ENCODE peak calls at places on chromosomes 16 and 17, in seven cellular contexts. Q, R, Z, S, M, G and P are unnamed samples.

GRCh38 chr17:61722398-61722797 is 131.4 kb upstream of the NACA2 start:
- DNase-seq in Z (no peak), Q (no peak), R (no peak), S (no peak), M (no peak), G (no peak), P (no peak)

GRCh38 chr17:20091161-20092029 is 82.2 kb downstream of the SPECC1 start:
- DNase-seq in G (no peak), R (no peak), Z (peak; percentile 45), M (no peak), S (no peak), Q (peak; percentile 80), P (peak; percentile 50)

GRCh38 chr16:30651124-30652004 is 604 bp downstream of the PRR14 start:
- DNase-seq in Q (peak; percentile 86), G (peak; percentile 64), S (peak; percentile 70), R (peak; percentile 79), Z (peak; percentile 74), M (peak; percentile 74), P (peak; percentile 82)

GRCh38 chr17:10305336-10306096 is 67.3 kb downstream of the MYH13 start:
- DNase-seq in Q (no peak), M (no peak), G (no peak), S (no peak), R (no peak), Z (no peak), P (no peak)

GRCh38 chr16:73319747-73320146 is 271.8 kb upstream of the ZFHX3 start:
- DNase-seq in Q (no peak), M (no peak), G (no peak), R (no peak), Z (no peak), S (no peak), P (no peak)

GRCh38 chr16:30349695-30350094 is 5.4 kb downstream of the CD2BP2 start:
- DNase-seq in M (peak; percentile 62), R (no peak), S (no peak), Q (no peak), Z (no peak), G (no peak), P (no peak)

GRCh38 chr16:19691161-19691850 is 26.7 kb downstream of the KNOP1 start:
- DNase-seq in Q (no peak), R (no peak), G (no peak), Z (no peak), M (no peak), S (no peak), P (peak; percentile 55)

GRCh38 chr17:63493411-63493810 is 16.6 kb downstream of the ACE start:
- DNase-seq in S (no peak), M (no peak), Q (no peak), R (no peak), Z (no peak), G (no peak), P (no peak)

GRCh38 chr17:67359960-67360817 is 6.2 kb downstream of the PSMD12 start:
- DNase-seq in S (peak; percentile 47), M (peak; percentile 34), Q (no peak), R (peak; percentile 30), Z (no peak), G (no peak), P (no peak)

GRCh38 chr17:13941781-13942180 is 127.5 kb upstream of the COX10 start:
- DNase-seq in G (no peak), S (no peak), Q (no peak), M (no peak), R (no peak), Z (no peak), P (no peak)

GRCh38 chr17:72699566-72699965 is 392.9 kb downstream of the SLC39A11 start:
- DNase-seq in G (no peak), Q (no peak), R (no peak), M (no peak), S (no peak), Z (no peak), P (no peak)

GRCh38 chr16:85426806-85427205 is 186.3 kb upstream of the GSE1 start:
- DNase-seq in M (no peak), S (no peak), Q (no peak), G (no peak), R (no peak), Z (no peak), P (peak; percentile 10)

GRCh38 chr16:637081-638018 is 1.2 kb upstream of the METTL26 start:
- DNase-seq in M (no peak), Z (peak; percentile 93), G (peak; percentile 87), Q (peak; percentile 94), S (peak; percentile 83), R (peak; percentile 83), P (peak; percentile 92)

GRCh38 chr17:32498362-32498761 is 11.6 kb downstream of the CDK5R1 start:
- DNase-seq in R (no peak), Q (peak; percentile 49), S (no peak), Z (no peak), M (no peak), G (no peak), P (no peak)

GRCh38 chr16:66446737-66447136 is 19.6 kb downstream of the BEAN1 start:
- DNase-seq in G (no peak), Q (peak; percentile 23), Z (no peak), M (no peak), S (no peak), R (no peak), P (no peak)

GRCh38 chr17:35160354-35161201 is 13.0 kb downstream of the UNC45B start:
- DNase-seq in Z (no peak), Q (peak; percentile 29), S (peak; percentile 43), R (peak; percentile 45), G (no peak), M (peak; percentile 78), P (no peak)

GRCh38 chr17:80047176-80047575 is 10.7 kb downstream of the CCDC40 start:
- DNase-seq in G (no peak), M (no peak), R (no peak), Z (no peak), S (no peak), Q (no peak), P (no peak)

GRCh38 chr17:82103588-82104451 is 5.8 kb upstream of the FASN start:
- DNase-seq in S (no peak), Q (peak; percentile 91), G (no peak), Z (no peak), M (no peak), R (no peak), P (peak; percentile 79)

GRCh38 chr17:47066095-47066494 is 87.0 kb upstream of the RPRML start:
- DNase-seq in S (no peak), Q (no peak), G (no peak), R (no peak), M (no peak), Z (no peak), P (no peak)

GRCh38 chr17:41870627-41871026 is 5.4 kb upstream of the KLHL11 start:
- DNase-seq in G (no peak), M (no peak), S (no peak), Q (no peak), Z (no peak), R (no peak), P (no peak)

GRCh38 chr17:76736349-76737081 is 616 bp downstream of the SRSF2 start:
- DNase-seq in Z (peak; percentile 84), G (peak; percentile 59), R (peak; percentile 70), M (peak; percentile 60), Q (peak; percentile 87), S (peak; percentile 66), P (peak; percentile 86)